ENCODE peak calls at places on chromosomes 1 and 21, in seven cellular contexts. E is EL; Z is spleen; I is EH; O is occipital lobe; J is activated naive CD4-positive, alpha-beta T cell; A is activated T-helper 1 cell treated with Interleukin-2 at 50 U/mL for 16 hours. W is an unnamed sample.

GRCh38 chr21:37338671-37339526 is 27.7 kb upstream of the DYRK1A start:
- DNase-seq in E (peak), Z (no peak), I (peak), O (no peak), J (no peak), A (no peak), W (no peak)

GRCh38 chr1:175410560-175410959 is 218.0 kb upstream of the KIAA0040 start:
- DNase-seq in E (no peak), Z (no peak), I (no peak), O (no peak), J (no peak), A (no peak), W (no peak)

GRCh38 chr1:224151117-224151516 is 31.9 kb upstream of the DEGS1 start:
- DNase-seq in E (no peak), Z (no peak), I (no peak), O (no peak), J (no peak), A (no peak), W (no peak)

GRCh38 chr1:94621392-94621791 is 79.8 kb upstream of the F3 start:
- DNase-seq in E (peak), Z (no peak), I (peak), O (no peak), J (no peak), A (no peak), W (peak)

GRCh38 chr21:16070207-16070651 is 340.4 kb downstream of the USP25 start:
- DNase-seq in E (peak), Z (no peak), I (no peak), O (peak), J (no peak), A (no peak), W (no peak)

GRCh38 chr1:77156214-77156613 is 63.0 kb downstream of the PIGK start:
- DNase-seq in E (no peak), Z (no peak), I (no peak), O (no peak), J (no peak), A (no peak), W (no peak)

GRCh38 chr21:39014751-39015150 is 168.5 kb downstream of the PSMG1 start:
- DNase-seq in E (peak), Z (no peak), I (peak), O (no peak), J (no peak), A (no peak), W (no peak)

GRCh38 chr1:6834366-6834765 is 49.1 kb downstream of the CAMTA1 start:
- DNase-seq in E (no peak), Z (no peak), I (no peak), O (no peak), J (no peak), A (no peak), W (no peak)

GRCh38 chr1:30877205-30877912 is 31.2 kb downstream of the SDC3 start:
- DNase-seq in E (peak), Z (no peak), I (peak), O (peak), J (no peak), A (no peak), W (peak)

GRCh38 chr1:25914074-25914995 is 8.1 kb upstream of the STMN1 start:
- DNase-seq in E (no peak), Z (no peak), I (peak), O (no peak), J (no peak), A (no peak), W (no peak)

GRCh38 chr1:24996983-24997893 is 67.2 kb upstream of the RUNX3 start:
- DNase-seq in E (no peak), Z (peak), I (no peak), O (no peak), J (no peak), A (no peak), W (no peak)

GRCh38 chr1:7281821-7282220 is 489.3 kb upstream of the VAMP3 start:
- DNase-seq in E (peak), Z (no peak), I (peak), O (no peak), J (no peak), A (no peak), W (no peak)

GRCh38 chr1:155725142-155725541 is 36.3 kb downstream of the DAP3 start:
- DNase-seq in E (no peak), Z (no peak), I (no peak), O (no peak), J (no peak), A (no peak), W (no peak)

GRCh38 chr1:16111771-16112557 is 38.5 kb upstream of the FAM131C start:
- DNase-seq in E (peak), Z (peak), I (peak), O (no peak), J (no peak), A (no peak), W (no peak)

GRCh38 chr1:17260738-17261137 is 11.8 kb downstream of the PADI3 start:
- DNase-seq in E (no peak), Z (no peak), I (no peak), O (no peak), J (no peak), A (no peak), W (no peak)

GRCh38 chr1:26597629-26598039 is 68.1 kb downstream of the RPS6KA1 start:
- DNase-seq in E (peak), Z (no peak), I (peak), O (no peak), J (no peak), A (no peak), W (no peak)